ENCODE peak calls at places on chromosomes 7 and 10, in seven cellular contexts. A is prostate gland; B is CD8-positive, alpha-beta T cell; Z is astrocyte; S is A549; C is GM23338; R is pancreas. D is an unnamed sample.

GRCh38 chr7:139711991-139712753 is 65.6 kb downstream of the HIPK2 start:
- DNase-seq in A (no peak), B (no peak), Z (no peak), S (no peak), C (peak; percentile 47), R (no peak), D (no peak)

GRCh38 chr7:1690359-1690958 is 20.4 kb downstream of the ELFN1 start:
- DNase-seq in A (no peak), B (no peak), Z (no peak), S (no peak), C (no peak), R (no peak), D (no peak)

GRCh38 chr7:31105256-31105950 is 53.3 kb downstream of the ADCYAP1R1 start:
- DNase-seq in A (no peak), B (no peak), Z (no peak), S (no peak), C (no peak), R (no peak), D (peak; percentile 49)

GRCh38 chr10:16787361-16787791 is 29.8 kb downstream of the RSU1 start:
- DNase-seq in A (no peak), B (peak; percentile 57), Z (no peak), S (no peak), C (no peak), R (no peak), D (no peak)

GRCh38 chr10:107614939-107615665 is 450.6 kb upstream of the SORCS1 start:
- DNase-seq in A (no peak), B (no peak), Z (peak; percentile 49), S (no peak), C (no peak), R (no peak), D (no peak)

GRCh38 chr10:110993024-110993693 is 73.8 kb downstream of the SHOC2 start:
- DNase-seq in A (no peak), B (no peak), Z (peak; percentile 94), S (no peak), C (no peak), R (no peak), D (no peak)

GRCh38 chr7:157515342-157516041 is 178.7 kb downstream of the DNAJB6 start:
- DNase-seq in A (no peak), B (no peak), Z (no peak), S (no peak), C (no peak), R (no peak), D (peak; percentile 57)

GRCh38 chr10:130935051-130935450 is 376.5 kb downstream of the TCERG1L start:
- DNase-seq in A (no peak), B (no peak), Z (no peak), S (no peak), C (peak; percentile 19), R (peak; percentile 65), D (no peak)

GRCh38 chr7:32921896-32922295 is 30.3 kb upstream of the KBTBD2 start:
- DNase-seq in A (no peak), B (no peak), Z (peak; percentile 49), S (no peak), C (no peak), R (no peak), D (no peak)

GRCh38 chr10:119029613-119030420 is at the start of gene NANOS1:
- DNase-seq in A (no peak), B (no peak), Z (peak; percentile 15), S (peak; percentile 37), C (peak; percentile 58), R (peak; percentile 40), D (peak; percentile 60)

GRCh38 chr10:123009105-123009805 is 449 bp downstream of the ACADSB start:
- DNase-seq in A (peak; percentile 10), B (peak; percentile 2), Z (no peak), S (peak; percentile 27), C (peak; percentile 34), R (no peak), D (peak; percentile 35)

GRCh38 chr7:78037603-78038002 is 239.0 kb downstream of the PHTF2 start:
- DNase-seq in A (no peak), B (no peak), Z (no peak), S (no peak), C (no peak), R (no peak), D (no peak)

GRCh38 chr7:81470084-81470723 is 299.6 kb downstream of the HGF start:
- DNase-seq in A (peak; percentile 56), B (no peak), Z (peak; percentile 68), S (peak; percentile 52), C (peak; percentile 84), R (peak; percentile 66), D (peak; percentile 81)

GRCh38 chr7:142557971-142558582 is 191.2 kb upstream of the PRSS1 start:
- DNase-seq in A (no peak), B (peak; percentile 33), Z (no peak), S (peak; percentile 35), C (peak; percentile 84), R (peak; percentile 54), D (no peak)

GRCh38 chr7:1058821-1059199 is 14.5 kb downstream of the GPR146 start:
- DNase-seq in A (no peak), B (no peak), Z (no peak), S (no peak), C (no peak), R (no peak), D (no peak)

GRCh38 chr10:116470768-116471415 is 43.2 kb downstream of the PNLIPRP3 start:
- DNase-seq in A (no peak), B (no peak), Z (no peak), S (peak; percentile 37), C (peak; percentile 80), R (peak; percentile 66), D (no peak)

GRCh38 chr7:136957391-136957790 is 88.9 kb downstream of the CHRM2 start:
- DNase-seq in A (no peak), B (no peak), Z (peak; percentile 27), S (no peak), C (no peak), R (no peak), D (no peak)

GRCh38 chr10:108338146-108338545 is 1173.6 kb upstream of the SORCS1 start:
- DNase-seq in A (no peak), B (no peak), Z (no peak), S (no peak), C (no peak), R (no peak), D (no peak)

GRCh38 chr10:121236621-121237020 is 361.6 kb downstream of the FGFR2 start:
- DNase-seq in A (no peak), B (no peak), Z (no peak), S (no peak), C (no peak), R (no peak), D (no peak)

GRCh38 chr7:159006610-159007130 is 138.0 kb downstream of the VIPR2 start:
- DNase-seq in A (no peak), B (no peak), Z (no peak), S (no peak), C (no peak), R (peak; percentile 47), D (no peak)

GRCh38 chr7:100694196-100694745 is at the start of gene GIGYF1:
- DNase-seq in A (peak; percentile 69), B (peak; percentile 55), Z (peak; percentile 20), S (peak; percentile 84), C (peak; percentile 77), R (peak; percentile 69), D (peak; percentile 70)

GRCh38 chr7:12327922-12328321 is 75.7 kb downstream of the VWDE start:
- DNase-seq in A (no peak), B (no peak), Z (no peak), S (no peak), C (no peak), R (no peak), D (no peak)

DNA sequence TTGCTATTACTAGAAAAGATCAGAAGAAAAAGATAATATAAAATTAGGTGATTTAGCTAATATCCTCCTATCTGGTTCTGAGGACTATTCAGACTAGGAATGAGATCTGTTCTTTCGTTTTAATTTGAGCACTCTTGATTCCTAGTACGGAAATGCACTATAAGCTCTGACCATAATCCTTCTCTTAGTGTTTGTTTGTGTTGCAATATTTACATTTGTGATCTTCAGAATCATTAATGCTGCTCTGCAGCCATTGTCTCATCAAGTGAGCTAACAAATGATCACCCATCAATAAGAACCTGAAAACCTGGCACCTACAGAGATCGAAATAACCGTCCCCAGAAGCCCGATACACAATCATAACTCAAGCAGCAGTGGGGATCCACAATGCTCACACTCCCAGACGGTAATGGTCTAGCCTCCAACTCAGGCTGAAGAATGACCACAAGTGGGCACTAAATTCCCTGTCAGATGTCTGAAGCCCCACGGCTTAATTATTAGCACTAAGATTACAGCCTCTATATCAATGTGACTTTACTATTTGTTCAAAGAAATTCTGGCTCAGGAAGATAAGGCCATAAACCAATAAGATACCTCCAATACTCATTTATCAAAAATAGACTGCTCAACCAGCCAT is 156.0 kb upstream of the NFE2L3 start:
- DNase-seq in A (no peak), B (no peak), Z (no peak), S (no peak), C (peak; percentile 24), R (peak; percentile 61), D (no peak)
- TF ChIP-seq CTCF in A (no peak), B (no peak), Z (no peak), S (no peak), C (peak; percentile 48), R (peak; percentile 17), D (no peak)

GRCh38 chr7:150356265-150356897 is 12.2 kb upstream of the REPIN1 start:
- DNase-seq in A (no peak), B (no peak), Z (no peak), S (peak; percentile 41), C (peak; percentile 81), R (no peak), D (no peak)

GRCh38 chr7:150358433-150358832 is 10.2 kb upstream of the REPIN1 start:
- DNase-seq in A (no peak), B (no peak), Z (no peak), S (no peak), C (no peak), R (no peak), D (no peak)

GRCh38 chr7:150357277-150357676 is 11.3 kb upstream of the REPIN1 start:
- DNase-seq in A (no peak), B (peak; percentile 65), Z (no peak), S (no peak), C (no peak), R (no peak), D (no peak)

GRCh38 chr7:150357771-150358427 is 10.7 kb upstream of the REPIN1 start:
- DNase-seq in A (no peak), B (no peak), Z (peak; percentile 49), S (no peak), C (no peak), R (no peak), D (peak; percentile 23)

DNA sequence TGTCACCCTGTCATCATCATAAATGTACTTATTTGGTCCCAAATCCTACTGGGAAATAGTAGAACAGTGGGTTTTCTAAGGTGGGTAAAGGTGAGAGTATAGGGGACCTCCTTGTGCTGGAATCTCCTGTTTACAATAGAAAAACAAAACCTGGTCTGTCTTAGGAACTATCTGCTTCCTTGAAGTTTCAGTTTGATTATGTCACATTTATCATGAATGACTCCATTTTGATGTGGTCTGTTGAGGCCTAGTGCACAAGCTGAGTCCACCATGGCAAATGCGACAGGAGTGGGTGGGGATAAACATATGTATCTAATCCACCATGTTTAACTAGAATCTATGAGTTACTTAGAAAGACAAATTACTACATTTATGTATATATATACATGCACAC is 13.0 kb upstream of the REPIN1 start:
- DNase-seq in A (no peak), B (no peak), Z (no peak), S (no peak), C (no peak), R (no peak), D (no peak)
- H3K4me1 ChIP-seq in A (no peaks in the 10 kb centered on the region), B (peaks cover 37% of the 10 kb centered on the region), Z (peaks cover 2% of the 10 kb centered on the region), S (peaks cover 3% of the 10 kb centered on the region), C (peaks cover 14% of the 10 kb centered on the region), R (peaks cover 5% of the 10 kb centered on the region), D (no peaks in the 10 kb centered on the region)

GRCh38 chr10:96789571-96790108 is 42.5 kb upstream of the LCOR start:
- DNase-seq in A (no peak), B (no peak), Z (no peak), S (no peak), C (no peak), R (no peak), D (no peak)
- TF ChIP-seq CTCF in A (no peak), B (no peak), Z (peak; percentile 54), S (no peak), C (no peak), R (no peak), D (no peak)

GRCh38 chr7:154686305-154686704 is 316.6 kb downstream of the PAXIP1 start:
- DNase-seq in A (no peak), B (no peak), Z (no peak), S (no peak), C (no peak), R (no peak), D (no peak)
- H3K4me1 ChIP-seq in A (no peaks in the 10 kb centered on the region), B (no peaks in the 10 kb centered on the region), Z (no peaks in the 10 kb centered on the region), S (no peaks in the 10 kb centered on the region), C (no peaks in the 10 kb centered on the region), R (no peaks in the 10 kb centered on the region), D (no peaks in the 10 kb centered on the region)